ENCODE peak calls at places on chromosomes 11 and 22, in five cellular contexts. D is kidney epithelial cell, J is spleen, K is GM12865, B is epithelial cell of esophagus. X is an unnamed sample.
A peak's percentile ranks its signal among the peaks of the same experiment; 100 is the strongest.

GRCh38 chr11:134363592-134363991 is 31.8 kb downstream of the GLB1L2 start:
- DNase-seq in B (no peak), J (peak; percentile 49), D (no peak), K (no peak), X (no peak)

GRCh38 chr22:23481369-23481768 is 98.7 kb downstream of the IGLL1 start:
- DNase-seq in B (no peak), D (no peak), J (no peak), K (no peak), X (no peak)

GRCh38 chr11:67584205-67584880 is 731 bp downstream of the GSTP1 start:
- DNase-seq in K (peak; percentile 49), D (no peak), B (peak; percentile 85), J (peak; percentile 91), X (peak; percentile 55)

GRCh38 chr22:32378703-32379272 is 21.1 kb downstream of the RFPL3 start:
- DNase-seq in D (no peak), K (peak; percentile 34), J (no peak), B (peak; percentile 51), X (peak; percentile 40)

GRCh38 chr22:24142241-24142640 is 39.0 kb upstream of the SUSD2 start:
- DNase-seq in B (peak; percentile 64), D (no peak), K (no peak), J (no peak), X (no peak)

GRCh38 chr11:9462172-9462799 is 1.5 kb downstream of the ZNF143 start:
- DNase-seq in K (peak; percentile 30), J (peak; percentile 54), B (peak; percentile 28), D (no peak), X (peak; percentile 16)

GRCh38 chr22:24944224-24944937 is 2.1 kb downstream of the LHFPL7 start:
- DNase-seq in J (no peak), B (no peak), D (no peak), K (no peak), X (no peak)

GRCh38 chr11:109135627-109136026 is 286.4 kb upstream of the C11orf87 start:
- DNase-seq in J (no peak), K (no peak), B (no peak), D (no peak), X (no peak)

GRCh38 chr11:44190883-44191230 is 95.4 kb downstream of the EXT2 start:
- DNase-seq in J (no peak), B (peak; percentile 33), K (no peak), D (no peak), X (no peak)

GRCh38 chr11:95829580-95830259 is 39.4 kb downstream of the CEP57 start:
- DNase-seq in B (peak; percentile 44), D (no peak), K (no peak), J (no peak), X (peak; percentile 78)

GRCh38 chr11:74896311-74896710 is 52.6 kb downstream of the XRRA1 start:
- DNase-seq in K (no peak), J (no peak), B (no peak), D (no peak), X (no peak)

GRCh38 chr11:2943711-2944118 is 14.5 kb upstream of the PHLDA2 start:
- DNase-seq in J (peak; percentile 74), K (no peak), B (peak; percentile 67), D (no peak), X (peak; percentile 20)

GRCh38 chr11:70378506-70379134 is 19.7 kb upstream of the CTTN start:
- DNase-seq in D (no peak), K (peak; percentile 15), J (no peak), B (no peak), X (no peak)

GRCh38 chr11:76713499-76713898 is 43.0 kb upstream of the LRRC32 start:
- DNase-seq in K (no peak), D (no peak), J (no peak), B (no peak), X (no peak)

GRCh38 chr11:87356428-87356827 is 318.7 kb downstream of the TMEM135 start:
- DNase-seq in K (no peak), D (no peak), J (no peak), B (no peak), X (no peak)

GRCh38 chr22:30869996-30870395 is 98.6 kb downstream of the MORC2 start:
- DNase-seq in J (peak; percentile 51), B (no peak), D (no peak), K (no peak), X (no peak)

GRCh38 chr11:117610045-117610444 is 187.0 kb downstream of the DSCAML1 start:
- DNase-seq in D (peak; percentile 75), B (peak; percentile 37), K (peak; percentile 74), J (no peak), X (no peak)

GRCh38 chr22:42068351-42068730 is 2.3 kb downstream of the NAGA start:
- DNase-seq in B (no peak), D (no peak), J (peak; percentile 67), K (no peak), X (no peak)

GRCh38 chr22:48238966-48239365 is 1476.5 kb downstream of the TBC1D22A start:
- DNase-seq in J (peak; percentile 48), D (no peak), K (no peak), B (no peak), X (no peak)

GRCh38 chr22:37044634-37045625 is 6.6 kb upstream of the KCTD17 start:
- DNase-seq in B (peak; percentile 67), K (no peak), D (no peak), J (no peak), X (no peak)

GRCh38 chr11:12914401-12914912 is 94.7 kb upstream of the RASSF10 start:
- DNase-seq in D (no peak), B (peak; percentile 34), J (no peak), K (peak; percentile 49), X (peak; percentile 55)

GRCh38 chr11:11291432-11292015 is 61.5 kb downstream of the CSNK2A3 start:
- DNase-seq in B (no peak), J (no peak), D (no peak), K (no peak), X (no peak)

GRCh38 chr11:32348502-32348901 is 86.8 kb downstream of the WT1 start:
- DNase-seq in J (no peak), D (no peak), K (no peak), B (no peak), X (no peak)

GRCh38 chr11:27150098-27150497 is 109.5 kb downstream of the BBOX1 start:
- DNase-seq in J (no peak), B (no peak), D (no peak), K (no peak), X (no peak)

GRCh38 chr22:49398115-49398514 is 429.6 kb downstream of the BRD1 start:
- DNase-seq in D (no peak), K (no peak), B (no peak), J (peak; percentile 67), X (no peak)

GRCh38 chr11:92790376-92790775 is 179.1 kb upstream of the MTNR1B start:
- DNase-seq in J (no peak), D (peak; percentile 5), B (no peak), K (no peak), X (no peak)

GRCh38 chr11:12524865-12525264 is 147.5 kb downstream of the PARVA start:
- DNase-seq in K (no peak), D (no peak), J (no peak), B (no peak), X (no peak)

GRCh38 chr11:77065878-77066228 is 918 bp upstream of the CAPN5 start:
- DNase-seq in J (no peak), D (no peak), K (peak; percentile 30), B (peak; percentile 25), X (peak; percentile 73)

GRCh38 chr11:8676458-8676857 is 6.0 kb downstream of the TRIM66 start:
- DNase-seq in D (no peak), K (no peak), J (no peak), B (no peak), X (no peak)

GRCh38 chr22:46445771-46446485 is 91.5 kb downstream of the CELSR1 start:
- DNase-seq in K (no peak), J (no peak), D (no peak), B (no peak), X (no peak)

GRCh38 chr11:46247664-46248063 is 29.8 kb upstream of the CREB3L1 start:
- DNase-seq in B (peak; percentile 83), D (no peak), K (peak; percentile 76), J (no peak), X (peak; percentile 68)

GRCh38 chr11:17432041-17432440 is 43.6 kb upstream of the KCNJ11 start:
- DNase-seq in K (no peak), J (peak; percentile 44), B (no peak), D (no peak), X (no peak)

GRCh38 chr22:43292633-43293025 is 50.5 kb downstream of the SCUBE1 start:
- DNase-seq in K (no peak), D (no peak), B (no peak), J (no peak), X (no peak)

GRCh38 chr11:72333657-72334056 is 89.7 kb upstream of the PHOX2A start:
- DNase-seq in K (no peak), D (no peak), B (no peak), J (no peak), X (no peak)

GRCh38 chr11:107851704-107852315 is 6.8 kb downstream of the SLC35F2 start:
- DNase-seq in K (no peak), B (no peak), J (no peak), D (no peak), X (no peak)

GRCh38 chr11:82250047-82250446 is 483.6 kb downstream of the FAM181B start:
- DNase-seq in B (no peak), K (no peak), D (no peak), J (no peak), X (no peak)

DNA sequence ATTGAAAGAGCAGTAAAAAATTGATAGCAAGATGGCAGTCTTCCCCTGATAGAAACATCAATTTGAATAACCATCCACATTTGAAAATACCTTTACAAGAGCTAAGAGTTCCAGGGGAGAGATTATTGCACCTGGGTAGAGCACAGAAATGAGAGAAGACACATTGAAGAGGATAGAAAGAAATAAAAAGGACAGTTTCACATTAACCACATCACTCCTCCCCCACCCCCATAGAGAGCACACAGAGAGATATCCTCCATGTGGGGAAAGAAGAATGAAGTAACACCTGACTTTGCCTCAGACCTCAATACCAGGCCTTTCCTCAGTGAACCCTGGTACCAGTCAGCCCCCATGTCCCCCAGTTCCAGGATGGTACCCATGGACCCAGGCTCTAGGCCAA is 486.7 kb downstream of the FAM181B start:
- DNase-seq in J (no peak), K (no peak), D (no peak), B (no peak), X (no peak)
- TF ChIP-seq CTCF in J (no peak), K (no peak), D (no peak), B (no peak), X (no peak)

GRCh38 chr11:47590026-47590861 is 3.8 kb downstream of the FAM180B start:
- DNase-seq in K (no peak), D (no peak), B (no peak), J (peak; percentile 64), X (no peak)
- H3K4me3 ChIP-seq in K (no peak overlapping the region), D (peak overlapping the region; percentile 28), B (peak overlapping the region; percentile 26), J (peak overlapping the region; percentile 58), X (no peak overlapping the region)

GRCh38 chr11:1233351-1234053 is 10.6 kb downstream of the MUC5B start:
- DNase-seq in B (no peak), J (peak; percentile 56), K (no peak), D (no peak), X (no peak)
- TF ChIP-seq CTCF in B (no peak), J (no peak), K (no peak), D (no peak), X (no peak)

GRCh38 chr22:38085056-38085455 is 1.1 kb upstream of the SLC16A8 start:
- DNase-seq in B (no peak), J (no peak), K (no peak), D (no peak), X (no peak)
- H3K4me3 ChIP-seq in B (no peak overlapping the region), J (no peak overlapping the region), K (no peak overlapping the region), D (no peak overlapping the region), X (no peak overlapping the region)

GRCh38 chr11:57619331-57619730 is 21.8 kb downstream of the SERPING1 start:
- DNase-seq in B (no peak), D (no peak), J (peak; percentile 11), K (no peak), X (no peak)
- TF ChIP-seq CTCF in B (peak; percentile 11), D (peak; percentile 2), J (no peak), K (peak; percentile 28), X (peak; percentile 35)

X was measured in fibroblast of mammary gland.